ENCODE peak calls at places on chromosomes 13 and 19, in seven cellular contexts. I, T, F, Z, A, L and S are unnamed samples.

GRCh38 chr13:35727881-35728280 is 251.4 kb upstream of the MAB21L1 start:
- DNase-seq in F (no peak), Z (no peak), A (no peak), I (no peak), T (no peak), L (no peak), S (no peak)

GRCh38 chr13:30572859-30573275 is 44.9 kb upstream of the USPL1 start:
- DNase-seq in T (no peak), F (no peak), Z (peak; percentile 47), L (no peak), A (peak; percentile 57), I (no peak), S (peak; percentile 13)

GRCh38 chr19:16175954-16176353 is 2.6 kb upstream of the CIB3 start:
- DNase-seq in Z (no peak), F (no peak), A (no peak), L (no peak), T (no peak), I (no peak), S (no peak)

GRCh38 chr13:83453300-83453699 is 429.0 kb downstream of the SLITRK1 start:
- DNase-seq in T (peak; percentile 43), A (no peak), L (no peak), Z (no peak), I (no peak), F (no peak), S (peak; percentile 2)

GRCh38 chr19:10835089-10835753 is 791 bp downstream of the TMED1 start:
- DNase-seq in F (no peak), A (no peak), T (no peak), Z (no peak), I (no peak), L (peak; percentile 77), S (no peak)

GRCh38 chr19:11463391-11463790 is 17.5 kb downstream of the ELAVL3 start:
- DNase-seq in I (no peak), T (no peak), Z (no peak), L (no peak), F (no peak), A (no peak), S (peak; percentile 28)

GRCh38 chr13:26425439-26426358 is 131.8 kb upstream of the WASF3 start:
- DNase-seq in Z (no peak), T (no peak), I (no peak), A (peak; percentile 88), F (no peak), L (no peak), S (no peak)

GRCh38 chr19:17021793-17022590 is 4.6 kb downstream of the CPAMD8 start:
- DNase-seq in I (no peak), T (no peak), Z (no peak), A (peak; percentile 26), L (no peak), F (no peak), S (no peak)

GRCh38 chr13:23547000-23547590 is 23.1 kb upstream of the TNFRSF19 start:
- DNase-seq in A (peak; percentile 7), T (peak; percentile 77), L (peak; percentile 69), Z (peak; percentile 69), F (no peak), I (peak; percentile 46), S (peak; percentile 74)

GRCh38 chr19:58538257-58539168 is 5.4 kb upstream of the TRIM28 start:
- DNase-seq in F (no peak), Z (peak; percentile 97), T (no peak), I (no peak), L (no peak), A (no peak), S (peak; percentile 98)

GRCh38 chr19:49677232-49677881 is at the start of gene PRMT1:
- DNase-seq in L (peak; percentile 80), A (no peak), I (peak; percentile 77), Z (peak; percentile 67), F (no peak), T (peak; percentile 85), S (peak; percentile 90)

GRCh38 chr13:27280009-27280646 is 9.5 kb downstream of the RASL11A start:
- DNase-seq in I (no peak), F (no peak), A (no peak), Z (no peak), L (no peak), T (no peak), S (no peak)

GRCh38 chr19:13781547-13781946 is 7.3 kb downstream of the C19orf53 start:
- DNase-seq in T (peak; percentile 93), Z (peak; percentile 91), L (peak; percentile 71), F (peak; percentile 89), A (peak; percentile 81), I (peak; percentile 75), S (peak; percentile 93)

GRCh38 chr19:2332341-2333026 is 4.0 kb downstream of the SPPL2B start:
- DNase-seq in I (no peak), F (no peak), L (peak; percentile 59), T (no peak), Z (no peak), A (no peak), S (no peak)

GRCh38 chr19:48959341-48960239 is 4.9 kb downstream of the BAX start:
- DNase-seq in I (no peak), L (no peak), T (no peak), F (no peak), A (no peak), Z (no peak), S (no peak)

GRCh38 chr13:36096411-36097184 is 34.6 kb downstream of the DCLK1 start:
- DNase-seq in F (no peak), L (no peak), I (no peak), A (no peak), T (no peak), Z (no peak), S (no peak)

GRCh38 chr13:45055902-45056648 is 64.2 kb upstream of the GTF2F2 start:
- DNase-seq in I (peak; percentile 31), T (no peak), Z (no peak), A (peak; percentile 56), F (no peak), L (no peak), S (no peak)

GRCh38 chr13:25044071-25044470 is 51.9 kb upstream of the PABPC3 start:
- DNase-seq in L (no peak), I (no peak), T (no peak), F (no peak), A (no peak), Z (no peak), S (no peak)
- H3K27me3 ChIP-seq in L (no peaks in the 10 kb centered on the region), I (no peaks in the 10 kb centered on the region), T (peaks cover 2% of the 10 kb centered on the region), F (peaks cover 60% of the 10 kb centered on the region), A (peaks cover 34% of the 10 kb centered on the region), Z (peaks cover 27% of the 10 kb centered on the region), S (peaks cover 14% of the 10 kb centered on the region)

GRCh38 chr19:51701468-51702100 is 8.5 kb downstream of the SPACA6 start:
- DNase-seq in I (no peak), Z (no peak), T (no peak), L (no peak), F (no peak), A (no peak), S (no peak)
- H3K4me3 ChIP-seq in I (no peak overlapping the region), Z (peak overlapping the region; percentile 66), T (no peak overlapping the region), L (no peak overlapping the region), F (no peak overlapping the region), A (no peak overlapping the region), S (peak overlapping the region; percentile 76)

DNA sequence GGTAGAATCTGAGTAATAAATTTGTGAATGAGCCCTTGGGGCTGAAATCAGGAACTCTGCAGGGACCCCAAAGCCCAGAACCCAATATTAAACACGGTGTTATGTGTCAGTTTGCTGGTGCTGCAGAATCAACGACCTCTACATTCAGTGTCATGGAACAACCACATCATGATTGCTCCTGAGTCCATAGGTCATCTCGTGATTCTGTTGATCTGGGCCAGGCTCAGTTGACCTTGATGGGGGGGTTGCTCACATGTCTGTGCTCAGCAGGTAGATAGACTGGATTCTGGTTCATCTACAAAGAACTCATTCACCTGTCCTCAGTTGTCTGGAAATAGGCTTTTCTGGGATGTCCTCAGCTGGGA is 39.6 kb upstream of the IGFL1 start:
- DNase-seq in A (no peak), Z (no peak), T (no peak), F (no peak), I (no peak), L (no peak), S (no peak)
- H3K27me3 ChIP-seq in A (peaks cover 61% of the 10 kb centered on the region), Z (no peaks in the 10 kb centered on the region), T (no peaks in the 10 kb centered on the region), F (peaks cover 22% of the 10 kb centered on the region), I (no peaks in the 10 kb centered on the region), L (no peaks in the 10 kb centered on the region), S (no peaks in the 10 kb centered on the region)

GRCh38 chr19:38034153-38034835 is 127.3 kb downstream of the SIPA1L3 start:
- DNase-seq in T (peak; percentile 51), A (peak; percentile 62), Z (no peak), I (no peak), F (no peak), L (no peak), S (no peak)
- H3K4me3 ChIP-seq in T (no peak overlapping the region), A (no peak overlapping the region), Z (no peak overlapping the region), I (no peak overlapping the region), F (no peak overlapping the region), L (no peak overlapping the region), S (no peak overlapping the region)